ENCODE peak calls at places on chromosomes 3 and 15, in five cellular contexts. P is NCI-H146, N is SK-N-DZ, B is DMS153, Y is coronary artery. T is an unnamed sample.
A peak's percentile ranks its signal among the peaks of the same experiment; 100 is the strongest.

GRCh38 chr15:89406218-89406716 is 71.6 kb upstream of the POLG start:
- DNase-seq in P (no peak), N (no peak), B (no peak), Y (no peak), T (no peak)

GRCh38 chr3:126927405-126927750 is 55.5 kb upstream of the PLXNA1 start:
- DNase-seq in P (no peak), N (no peak), B (no peak), Y (no peak), T (no peak)

GRCh38 chr3:58858126-58858525 is 191.6 kb upstream of the FAM3D start:
- DNase-seq in P (no peak), N (no peak), B (no peak), Y (no peak), T (no peak)

GRCh38 chr15:55859681-55860080 is 116.7 kb upstream of the PRTG start:
- DNase-seq in P (no peak), N (no peak), B (no peak), Y (no peak), T (no peak)

GRCh38 chr3:159787191-159787590 is 201.4 kb upstream of the IL12A start:
- DNase-seq in P (peak; percentile 50), N (no peak), B (peak; percentile 58), Y (no peak), T (no peak)

GRCh38 chr3:161859870-161860450 is 363.4 kb downstream of the OTOL1 start:
- DNase-seq in P (no peak), N (no peak), B (no peak), Y (no peak), T (no peak)

GRCh38 chr15:69607101-69607500 is 154.5 kb downstream of the RPLP1 start:
- DNase-seq in P (no peak), N (no peak), B (no peak), Y (peak; percentile 80), T (no peak)

GRCh38 chr3:19799115-19799514 is 134.9 kb downstream of the EFHB start:
- DNase-seq in P (no peak), N (no peak), B (no peak), Y (no peak), T (no peak)

GRCh38 chr15:59052915-59053407 is 52.0 kb upstream of the CCNB2 start:
- DNase-seq in P (no peak), N (no peak), B (no peak), Y (no peak), T (no peak)

GRCh38 chr3:39249453-39250115 is 30.3 kb downstream of the CX3CR1 start:
- DNase-seq in P (no peak), N (no peak), B (no peak), Y (no peak), T (no peak)

GRCh38 chr3:47890832-47891620 is 88.1 kb downstream of the DHX30 start:
- DNase-seq in P (no peak), N (no peak), B (no peak), Y (no peak), T (peak; percentile 72)

GRCh38 chr15:78233496-78233895 is 869 bp downstream of the ACSBG1 start:
- DNase-seq in P (no peak), N (no peak), B (no peak), Y (no peak), T (no peak)

GRCh38 chr3:144843099-144843498 is 871.5 kb downstream of the DIPK2A start:
- DNase-seq in P (no peak), N (no peak), B (no peak), Y (no peak), T (no peak)